ENCODE peak calls at places on chromosomes 6 and 20, in five cellular contexts. M is H9, Z is IMR-90, W is H1, O is neuronal stem cell. H is an unnamed sample.

GRCh38 chr20:61525781-61526431 is 273.8 kb downstream of the CDH4 start:
- DNase-seq in Z (peak), W (no peak), M (no peak), O (no peak), H (peak)

GRCh38 chr6:37122861-37123260 is 47.1 kb upstream of the PIM1 start:
- DNase-seq in Z (peak), W (no peak), O (no peak), M (no peak), H (no peak)

GRCh38 chr6:2748183-2748582 is 2.5 kb downstream of the MYLK4 start:
- DNase-seq in O (no peak), Z (no peak), M (no peak), W (no peak), H (no peak)

GRCh38 chr6:109059591-109060021 is 35.0 kb downstream of the SESN1 start:
- DNase-seq in M (no peak), W (no peak), O (no peak), Z (peak), H (no peak)

GRCh38 chr6:11416936-11417576 is 120.5 kb upstream of the TMEM170B start:
- DNase-seq in M (peak), O (no peak), W (no peak), Z (no peak), H (no peak)

GRCh38 chr6:158978752-158979151 is 21.2 kb downstream of the RSPH3 start:
- DNase-seq in O (no peak), Z (peak), W (no peak), M (no peak), H (no peak)

GRCh38 chr6:11277275-11278206 is 45.1 kb upstream of the NEDD9 start:
- DNase-seq in M (peak), W (peak), Z (peak), O (peak), H (peak)

GRCh38 chr20:10201321-10201870 is 17.2 kb upstream of the SNAP25 start:
- DNase-seq in O (no peak), W (no peak), M (no peak), Z (peak), H (no peak)

GRCh38 chr6:20900396-20901160 is 366.3 kb downstream of the CDKAL1 start:
- DNase-seq in W (no peak), M (no peak), Z (no peak), O (no peak), H (no peak)

GRCh38 chr20:58116505-58116904 is 111.9 kb downstream of the ANKRD60 start:
- DNase-seq in M (peak), W (no peak), O (no peak), Z (no peak), H (peak)
- H3K23ac ChIP-seq in M (no peak), W (no peak), O (no peak), Z (no peak), H (no peak)

DNA sequence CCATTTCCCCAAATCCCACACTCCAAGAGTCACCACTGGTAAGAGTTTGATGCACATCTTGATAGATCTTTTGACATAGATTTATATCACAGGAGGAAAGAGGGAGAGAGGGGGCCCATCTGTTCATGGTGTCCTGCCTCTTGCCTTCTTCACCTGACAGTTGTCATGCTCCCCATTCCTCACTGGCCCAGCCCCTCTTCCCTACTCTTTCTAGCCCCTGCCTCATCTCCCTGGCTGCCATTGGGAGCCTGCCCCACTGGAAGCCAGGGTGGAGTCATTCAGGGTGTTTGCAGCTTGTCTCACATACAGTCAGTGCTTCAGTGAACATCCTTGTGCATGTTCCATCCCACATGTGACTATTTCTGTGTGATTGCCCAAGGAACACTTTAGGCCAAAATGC is 27.6 kb downstream of the SIRPA start:
- DNase-seq in W (no peak), O (no peak), Z (no peak), M (no peak), H (no peak)
- H3K23ac ChIP-seq in W (no peak), O (no peak), Z (no peak), M (no peak), H (no peak)

GRCh38 chr20:4026093-4026601 is 10.8 kb upstream of the RNF24 start:
- DNase-seq in O (no peak), M (peak), Z (peak), W (no peak), H (peak)
- H3K23ac ChIP-seq in O (no peak), M (no peak), Z (no peak), W (no peak), H (no peak)

GRCh38 chr6:4491501-4492260 is 284.5 kb upstream of the CDYL start:
- DNase-seq in W (no peak), Z (peak), O (no peak), M (no peak), H (no peak)
- H3K23ac ChIP-seq in W (no peak), Z (no peak), O (no peak), M (no peak), H (no peak)

H was measured in mesendoderm.